ENCODE peak calls at places on chromosomes 4 and X, in nine cellular contexts. Y, B, I, T, N, E, J, Q and V are unnamed samples.

GRCh38 chrX:49184294-49185061 is 1.7 kb downstream of the PRICKLE3 start:
- DNase-seq in Y (peak; percentile 57), N (peak; percentile 88), B (peak; percentile 54), J (peak; percentile 96), Q (peak; percentile 91), T (peak; percentile 82), I (peak; percentile 95), E (peak; percentile 97), V (peak; percentile 66)

GRCh38 chr4:71237626-71238025 is 101.2 kb upstream of the SLC4A4 start:
- DNase-seq in B (no peak), N (no peak), Q (no peak), E (no peak), J (no peak), I (no peak), Y (no peak), T (no peak), V (no peak)

GRCh38 chr4:118740869-118741268 is 55.7 kb downstream of the METTL14 start:
- DNase-seq in B (no peak), I (no peak), J (no peak), Y (peak; percentile 44), E (peak; percentile 42), N (no peak), Q (no peak), T (peak; percentile 28), V (no peak)

GRCh38 chr4:2716236-2716635 is 39.9 kb downstream of the TNIP2 start:
- DNase-seq in B (no peak), Q (no peak), E (no peak), J (no peak), N (no peak), T (no peak), Y (no peak), I (no peak), V (no peak)

GRCh38 chr4:16783119-16783518 is 115.3 kb downstream of the LDB2 start:
- DNase-seq in I (no peak), T (no peak), N (no peak), Y (no peak), Q (no peak), B (no peak), J (no peak), E (peak; percentile 29), V (no peak)

GRCh38 chr4:1402021-1402515 is 4.2 kb downstream of the NKX1-1 start:
- DNase-seq in Y (no peak), B (no peak), Q (no peak), J (no peak), T (no peak), I (no peak), E (no peak), N (no peak), V (peak; percentile 8)

GRCh38 chr4:126766266-126766665 is 866.5 kb upstream of the INTU start:
- DNase-seq in I (no peak), Q (no peak), J (no peak), Y (no peak), B (no peak), T (no peak), E (no peak), N (peak; percentile 35), V (no peak)

GRCh38 chr4:139556735-139557505 is 901 bp upstream of the SETD7 start:
- DNase-seq in E (peak; percentile 66), I (peak; percentile 81), J (peak; percentile 79), Y (no peak), Q (peak; percentile 56), N (peak; percentile 61), T (peak; percentile 31), B (no peak), V (peak; percentile 23)

GRCh38 chr4:117560329-117560728 is 474.0 kb upstream of the NDST3 start:
- DNase-seq in N (no peak), E (no peak), Y (no peak), B (no peak), Q (no peak), J (no peak), I (no peak), T (peak; percentile 22), V (no peak)

GRCh38 chr4:5708171-5708828 is at the start of gene EVC2:
- DNase-seq in T (peak; percentile 33), J (peak; percentile 55), B (peak; percentile 36), E (peak; percentile 71), Y (no peak), Q (no peak), N (peak; percentile 79), I (peak; percentile 58), V (peak; percentile 55)

GRCh38 chrX:40581333-40581910 is 652 bp downstream of the ATP6AP2 start:
- DNase-seq in E (no peak), I (no peak), Q (no peak), N (no peak), T (peak; percentile 58), J (no peak), Y (peak; percentile 8), B (no peak), V (no peak)

GRCh38 chr4:21134994-21135393 is 434.7 kb downstream of the PACRGL start:
- DNase-seq in Y (peak; percentile 27), N (no peak), J (no peak), I (no peak), B (no peak), T (peak; percentile 41), Q (no peak), E (peak; percentile 37), V (no peak)

GRCh38 chr4:108717386-108717785 is 45.5 kb downstream of the ETNPPL start:
- DNase-seq in N (no peak), Y (no peak), B (no peak), I (no peak), T (peak; percentile 2), E (no peak), J (no peak), Q (no peak), V (no peak)

GRCh38 chr4:108714880-108715279 is 48.0 kb downstream of the ETNPPL start:
- DNase-seq in T (no peak), Y (no peak), Q (no peak), E (no peak), N (no peak), J (no peak), I (no peak), B (no peak), V (no peak)

DNA sequence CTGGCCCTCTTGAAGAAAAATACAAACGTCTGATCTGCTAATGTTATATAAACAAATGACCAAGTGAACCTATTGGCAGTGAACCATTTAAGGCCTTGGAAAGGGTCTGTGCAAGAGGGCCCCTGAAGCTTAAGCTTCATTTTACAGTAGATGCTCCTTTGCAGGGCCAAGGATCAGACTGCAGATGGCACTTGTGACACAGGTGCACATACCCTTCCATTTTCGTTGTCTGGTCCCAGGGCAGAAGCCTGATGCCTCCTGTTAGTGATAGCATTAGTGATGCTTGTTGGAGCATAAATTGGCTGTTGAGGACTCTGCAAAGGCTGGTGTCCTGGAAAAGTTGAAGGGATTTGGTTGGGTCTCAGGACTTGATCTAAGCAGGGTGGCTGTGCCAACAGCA is 46.5 kb downstream of the ETNPPL start:
- DNase-seq in Y (no peak), E (no peak), N (no peak), B (no peak), J (no peak), Q (no peak), T (no peak), I (no peak), V (no peak)
- TF ChIP-seq CTCF in Y (no peak), E (no peak), N (no peak), B (no peak), J (no peak), Q (no peak), T (no peak), I (no peak), V (no peak)

GRCh38 chrX:131675596-131676194 is 131.8 kb downstream of the OR13H1 start:
- DNase-seq in T (peak; percentile 3), N (no peak), B (no peak), Y (no peak), I (no peak), E (peak; percentile 39), J (no peak), Q (no peak), V (no peak)

GRCh38 chrX:131677655-131678628 is 134.1 kb downstream of the OR13H1 start:
- DNase-seq in E (peak; percentile 70), J (peak; percentile 28), I (peak; percentile 31), Q (no peak), T (peak; percentile 9), N (peak; percentile 16), B (no peak), Y (no peak), V (peak; percentile 56)
- TF ChIP-seq CTCF in E (peak; percentile 68), J (peak; percentile 62), I (peak; percentile 38), Q (no peak), T (peak; percentile 63), N (peak; percentile 28), B (peak; percentile 63), Y (peak; percentile 71), V (peak; percentile 78)

DNA sequence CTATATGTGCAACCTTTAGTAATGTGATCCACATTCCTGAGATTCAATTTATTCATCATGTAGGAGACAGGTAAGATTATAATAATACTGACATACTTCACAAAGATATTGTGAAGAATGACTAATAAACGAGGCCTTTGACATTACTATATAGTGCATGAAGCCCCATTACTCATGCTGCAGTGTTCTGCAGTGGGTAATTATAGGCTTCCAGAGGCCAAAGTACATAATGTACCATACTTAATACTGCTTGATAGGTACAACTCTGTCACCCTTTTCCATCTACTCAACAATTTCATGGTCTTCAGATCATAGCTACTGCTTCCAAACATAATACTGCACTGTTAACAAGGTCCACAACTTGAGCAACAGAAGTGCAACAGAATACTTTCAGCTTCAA is 68.9 kb downstream of the COL25A1 start:
- DNase-seq in J (no peak), B (no peak), N (no peak), T (peak; percentile 55), E (no peak), I (no peak), Y (no peak), Q (no peak), V (no peak)
- TF ChIP-seq CTCF in J (no peak), B (no peak), N (no peak), T (no peak), E (no peak), I (no peak), Y (no peak), Q (no peak), V (no peak)

DNA sequence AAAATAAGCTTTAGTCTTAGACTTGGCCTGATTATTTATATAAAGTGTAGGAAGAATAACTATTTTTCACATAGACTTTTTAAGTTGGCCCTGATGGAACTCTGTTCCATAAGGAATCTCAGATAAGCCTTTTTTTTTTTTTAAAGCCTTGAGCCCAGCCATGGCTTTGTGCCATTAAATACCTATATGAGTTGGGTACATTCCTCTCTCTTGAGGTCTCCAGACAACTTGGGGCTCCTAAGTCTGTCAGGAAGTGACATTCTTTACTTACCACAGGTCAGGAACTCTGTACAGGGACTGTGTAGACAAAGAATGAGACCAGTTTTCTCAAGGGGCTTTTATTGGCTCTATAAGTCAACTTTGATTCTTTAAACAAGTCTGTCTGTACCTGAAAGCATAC is 27.1 kb upstream of the IGFBP7 start:
- DNase-seq in N (no peak), T (peak; percentile 32), I (no peak), B (no peak), Y (no peak), J (no peak), Q (no peak), E (no peak), V (no peak)
- TF ChIP-seq CTCF in N (no peak), T (no peak), I (no peak), B (no peak), Y (no peak), J (no peak), Q (no peak), E (no peak), V (no peak)

GRCh38 chr4:186067757-186068385 is 1.1 kb upstream of the TLR3 start:
- DNase-seq in E (peak; percentile 68), J (peak; percentile 66), Y (peak; percentile 45), B (peak; percentile 22), N (peak; percentile 55), T (peak; percentile 61), I (peak; percentile 80), Q (peak; percentile 43), V (no peak)
- TF ChIP-seq CTCF in E (peak; percentile 62), J (peak; percentile 49), Y (peak; percentile 65), B (peak; percentile 61), N (peak; percentile 51), T (peak; percentile 62), I (peak; percentile 51), Q (no peak), V (peak; percentile 49)